ENCODE peak calls at places on chromosomes 16 and 17, in four cellular contexts. One of them, this sample, is unnamed.

GRCh38 chr16:20114356-20114755 is 40.7 kb upstream of the GPR139 start:
- DNase-seq in fibroblast of lung: no peak
- DNase-seq in ovary: no peak
- DNase-seq in body of pancreas: peak; percentile 73
- DNase-seq in this sample: peak; percentile 89

GRCh38 chr17:64077409-64077808 is 52.5 kb downstream of the ERN1 start:
- DNase-seq in body of pancreas: peak; percentile 36
- DNase-seq in fibroblast of lung: peak; percentile 48
- DNase-seq in ovary: no peak
- DNase-seq in this sample: no peak

GRCh38 chr16:21301168-21301894 is 23.2 kb upstream of the CRYM start:
- DNase-seq in fibroblast of lung: peak; percentile 57
- DNase-seq in ovary: peak; percentile 59
- DNase-seq in body of pancreas: peak; percentile 84
- DNase-seq in this sample: peak; percentile 86

GRCh38 chr17:80501739-80502577 is 25.6 kb upstream of the NPTX1 start:
- DNase-seq in body of pancreas: no peak
- DNase-seq in ovary: no peak
- DNase-seq in fibroblast of lung: no peak
- DNase-seq in this sample: peak; percentile 48

GRCh38 chr17:49917771-49918170 is 51.2 kb upstream of the DLX4 start:
- DNase-seq in fibroblast of lung: no peak
- DNase-seq in ovary: no peak
- DNase-seq in body of pancreas: no peak
- DNase-seq in this sample: no peak

GRCh38 chr17:27793168-27793905 is 7.0 kb downstream of the NOS2 start:
- DNase-seq in fibroblast of lung: no peak
- DNase-seq in body of pancreas: peak; percentile 30
- DNase-seq in ovary: peak; percentile 64
- DNase-seq in this sample: peak; percentile 66

GRCh38 chr17:36943250-36944220 is 5.2 kb upstream of the AATF start:
- DNase-seq in fibroblast of lung: peak; percentile 34
- DNase-seq in ovary: no peak
- DNase-seq in body of pancreas: no peak
- DNase-seq in this sample: no peak

GRCh38 chr17:14316131-14316854 is 15.4 kb downstream of the HS3ST3B1 start:
- DNase-seq in fibroblast of lung: peak; percentile 74
- DNase-seq in body of pancreas: no peak
- DNase-seq in ovary: no peak
- DNase-seq in this sample: no peak

GRCh38 chr17:44940321-44940720 is 7.3 kb downstream of the KIF18B start:
- DNase-seq in ovary: no peak
- DNase-seq in body of pancreas: no peak
- DNase-seq in fibroblast of lung: no peak
- DNase-seq in this sample: no peak

GRCh38 chr16:8691728-8692127 is 17.3 kb downstream of the ABAT start:
- DNase-seq in body of pancreas: no peak
- DNase-seq in fibroblast of lung: no peak
- DNase-seq in ovary: no peak
- DNase-seq in this sample: no peak

GRCh38 chr16:23337836-23338550 is 35.9 kb downstream of the SCNN1B start:
- DNase-seq in body of pancreas: no peak
- DNase-seq in ovary: no peak
- DNase-seq in fibroblast of lung: no peak
- DNase-seq in this sample: no peak

GRCh38 chr16:56593573-56594291 is 4.4 kb downstream of the MT3 start:
- DNase-seq in fibroblast of lung: no peak
- DNase-seq in ovary: no peak
- DNase-seq in body of pancreas: no peak
- DNase-seq in this sample: no peak

GRCh38 chr17:57519199-57519598 is 225.9 kb downstream of the CCDC182 start:
- DNase-seq in ovary: no peak
- DNase-seq in fibroblast of lung: peak; percentile 27
- DNase-seq in body of pancreas: no peak
- DNase-seq in this sample: peak; percentile 35

GRCh38 chr16:81695431-81695890 is 83.6 kb upstream of the PLCG2 start:
- DNase-seq in body of pancreas: no peak
- DNase-seq in ovary: no peak
- DNase-seq in fibroblast of lung: no peak
- DNase-seq in this sample: no peak

GRCh38 chr17:82013341-82013740 is 9.3 kb downstream of the CENPX start:
- DNase-seq in body of pancreas: no peak
- DNase-seq in fibroblast of lung: peak; percentile 36
- DNase-seq in ovary: no peak
- DNase-seq in this sample: no peak

GRCh38 chr17:60573139-60573975 is 26.6 kb upstream of the PPM1D start:
- DNase-seq in fibroblast of lung: no peak
- DNase-seq in body of pancreas: no peak
- DNase-seq in ovary: no peak
- DNase-seq in this sample: no peak

GRCh38 chr17:72631568-72631967 is 460.9 kb downstream of the SLC39A11 start:
- DNase-seq in body of pancreas: no peak
- DNase-seq in fibroblast of lung: no peak
- DNase-seq in ovary: no peak
- DNase-seq in this sample: peak; percentile 63

GRCh38 chr17:1720856-1721386 is 3.6 kb upstream of the WDR81 start:
- DNase-seq in ovary: peak; percentile 74
- DNase-seq in fibroblast of lung: peak; percentile 69
- DNase-seq in body of pancreas: peak; percentile 75
- DNase-seq in this sample: no peak

GRCh38 chr17:39484178-39484577 is 22.9 kb downstream of the CDK12 start:
- DNase-seq in fibroblast of lung: no peak
- DNase-seq in ovary: no peak
- DNase-seq in body of pancreas: no peak
- DNase-seq in this sample: no peak

GRCh38 chr16:70320121-70320520 is 21.1 kb downstream of the DDX19B start:
- DNase-seq in body of pancreas: no peak
- DNase-seq in fibroblast of lung: no peak
- DNase-seq in ovary: no peak
- DNase-seq in this sample: no peak

GRCh38 chr17:82998637-82999036 is 80.8 kb upstream of the METRNL start:
- DNase-seq in ovary: no peak
- DNase-seq in fibroblast of lung: no peak
- DNase-seq in body of pancreas: no peak
- DNase-seq in this sample: no peak

GRCh38 chr17:41739661-41740352 is 5.4 kb upstream of the HAP1 start:
- DNase-seq in ovary: no peak
- DNase-seq in fibroblast of lung: no peak
- DNase-seq in body of pancreas: peak; percentile 28
- DNase-seq in this sample: peak; percentile 56

GRCh38 chr17:30200086-30200485 is 35.4 kb downstream of the SLC6A4 start:
- DNase-seq in fibroblast of lung: no peak
- DNase-seq in body of pancreas: peak; percentile 14
- DNase-seq in ovary: no peak
- DNase-seq in this sample: no peak

GRCh38 chr17:80395402-80396151 is 19.4 kb upstream of the ENDOV start:
- DNase-seq in ovary: no peak
- DNase-seq in fibroblast of lung: no peak
- DNase-seq in body of pancreas: no peak
- DNase-seq in this sample: no peak

GRCh38 chr17:62968445-62968923 is 2.4 kb downstream of the TANC2 start:
- DNase-seq in ovary: no peak
- DNase-seq in fibroblast of lung: peak; percentile 95
- DNase-seq in body of pancreas: peak; percentile 52
- DNase-seq in this sample: peak; percentile 54

GRCh38 chr17:70905796-70906195 is 736.5 kb downstream of the KCNJ2 start:
- DNase-seq in body of pancreas: peak; percentile 37
- DNase-seq in fibroblast of lung: peak; percentile 100
- DNase-seq in ovary: no peak
- DNase-seq in this sample: peak; percentile 88

GRCh38 chr16:17359778-17360177 is 111.0 kb downstream of the XYLT1 start:
- DNase-seq in ovary: no peak
- DNase-seq in body of pancreas: no peak
- DNase-seq in fibroblast of lung: no peak
- DNase-seq in this sample: peak; percentile 86

GRCh38 chr16:89949121-89949742 is 677 bp downstream of the DEF8 start:
- DNase-seq in fibroblast of lung: no peak
- DNase-seq in ovary: peak; percentile 45
- DNase-seq in body of pancreas: peak; percentile 21
- DNase-seq in this sample: peak; percentile 51

GRCh38 chr16:52251495-52251894 is 295.4 kb downstream of the TOX3 start:
- DNase-seq in ovary: no peak
- DNase-seq in body of pancreas: no peak
- DNase-seq in fibroblast of lung: no peak
- DNase-seq in this sample: no peak

GRCh38 chr17:4959261-4959965 is 8.2 kb downstream of the SPAG7 start:
- DNase-seq in ovary: no peak
- DNase-seq in body of pancreas: no peak
- DNase-seq in fibroblast of lung: no peak
- DNase-seq in this sample: no peak

GRCh38 chr16:89484923-89485679 is 5.3 kb downstream of the ANKRD11 start:
- DNase-seq in ovary: no peak
- DNase-seq in body of pancreas: no peak
- DNase-seq in fibroblast of lung: no peak
- DNase-seq in this sample: no peak

GRCh38 chr17:29613856-29614255 is 8.9 kb downstream of the CORO6 start:
- DNase-seq in fibroblast of lung: no peak
- DNase-seq in ovary: no peak
- DNase-seq in body of pancreas: no peak
- DNase-seq in this sample: no peak

GRCh38 chr17:48163809-48164208 is 56.2 kb downstream of the SNX11 start:
- DNase-seq in ovary: no peak
- DNase-seq in fibroblast of lung: no peak
- DNase-seq in body of pancreas: no peak
- DNase-seq in this sample: no peak

GRCh38 chr17:48162305-48162934 is 54.9 kb downstream of the SNX11 start:
- DNase-seq in body of pancreas: peak; percentile 56
- DNase-seq in fibroblast of lung: no peak
- DNase-seq in ovary: no peak
- DNase-seq in this sample: no peak

GRCh38 chr17:48160177-48160967 is 52.8 kb downstream of the SNX11 start:
- DNase-seq in fibroblast of lung: no peak
- DNase-seq in ovary: no peak
- DNase-seq in body of pancreas: peak; percentile 76
- DNase-seq in this sample: no peak

GRCh38 chr17:48161127-48161905 is 53.8 kb downstream of the SNX11 start:
- DNase-seq in ovary: no peak
- DNase-seq in fibroblast of lung: no peak
- DNase-seq in body of pancreas: no peak
- DNase-seq in this sample: no peak

DNA sequence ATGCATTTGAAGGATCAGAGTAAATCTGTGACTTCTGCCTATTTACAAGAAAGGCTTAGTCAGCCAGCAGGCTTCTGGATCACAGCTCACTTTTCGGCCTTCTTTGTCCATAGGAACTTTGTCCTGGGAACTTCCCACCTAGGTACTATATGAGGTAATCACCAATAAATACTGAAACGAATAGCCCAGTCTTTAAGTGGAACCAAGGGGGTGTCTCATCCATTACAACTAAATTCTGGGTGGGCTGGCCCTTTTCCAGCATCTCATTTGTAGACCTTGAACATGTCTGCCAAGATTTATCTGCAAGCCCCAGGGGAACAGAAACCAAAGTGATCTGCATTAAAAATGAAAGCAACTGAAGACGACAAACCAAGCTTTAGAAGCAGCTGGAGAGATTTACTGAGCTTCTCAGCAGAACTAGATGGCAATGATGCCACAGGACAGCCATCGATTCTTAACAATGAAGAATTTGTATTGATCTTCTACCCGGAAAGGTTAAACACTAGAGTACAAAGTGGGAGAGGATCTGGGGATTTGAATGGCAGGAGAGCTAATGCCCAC is 55.5 kb downstream of the SNX11 start:
- DNase-seq in ovary: no peak
- DNase-seq in fibroblast of lung: no peak
- DNase-seq in body of pancreas: peak; percentile 60
- DNase-seq in this sample: peak; percentile 7
- H3K27me3 ChIP-seq in ovary: no peaks in the 10 kb centered on the region
- H3K27me3 ChIP-seq in fibroblast of lung: peaks cover 16% of the 10 kb centered on the region
- H3K27me3 ChIP-seq in body of pancreas: no peaks in the 10 kb centered on the region
- H3K27me3 ChIP-seq in this sample: no peaks in the 10 kb centered on the region

GRCh38 chr17:59152925-59153324 is 2.1 kb downstream of the SKA2 start:
- DNase-seq in fibroblast of lung: peak; percentile 12
- DNase-seq in body of pancreas: no peak
- DNase-seq in ovary: no peak
- DNase-seq in this sample: no peak

GRCh38 chr17:59149841-59150511 is 5.0 kb downstream of the SKA2 start:
- DNase-seq in body of pancreas: no peak
- DNase-seq in fibroblast of lung: no peak
- DNase-seq in ovary: no peak
- DNase-seq in this sample: no peak

GRCh38 chr17:59149051-59149450 is 5.9 kb downstream of the SKA2 start:
- DNase-seq in ovary: no peak
- DNase-seq in fibroblast of lung: peak; percentile 50
- DNase-seq in body of pancreas: no peak
- DNase-seq in this sample: peak; percentile 58

GRCh38 chr17:59151007-59151406 is 4.0 kb downstream of the SKA2 start:
- DNase-seq in fibroblast of lung: peak; percentile 36
- DNase-seq in ovary: no peak
- DNase-seq in body of pancreas: no peak
- DNase-seq in this sample: no peak

DNA sequence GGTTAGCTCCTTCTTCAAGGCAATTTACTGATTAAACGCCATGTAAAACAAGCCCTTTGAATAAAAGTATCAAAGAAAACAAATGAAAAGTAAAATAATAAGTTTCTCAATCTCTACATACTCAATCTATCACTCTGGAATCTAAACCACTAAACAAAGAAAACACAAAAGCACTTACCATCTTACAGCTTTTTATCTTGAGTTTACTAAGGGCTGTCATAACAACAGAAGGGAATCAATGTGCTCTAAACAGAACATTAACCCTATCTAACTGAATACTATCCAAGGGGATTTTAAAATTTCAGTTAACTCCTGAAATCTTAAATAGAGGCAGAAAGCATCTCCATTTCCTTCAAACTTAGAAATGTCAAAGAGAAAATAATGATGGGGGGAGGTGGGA is 3.4 kb downstream of the SKA2 start:
- DNase-seq in fibroblast of lung: peak; percentile 23
- DNase-seq in ovary: no peak
- DNase-seq in body of pancreas: no peak
- DNase-seq in this sample: no peak
- H3K4me3 ChIP-seq in fibroblast of lung: peak overlapping the region; percentile 85
- H3K4me3 ChIP-seq in ovary: no peak overlapping the region
- H3K4me3 ChIP-seq in body of pancreas: no peak overlapping the region
- H3K4me3 ChIP-seq in this sample: peak overlapping the region; percentile 77

GRCh38 chr16:87032554-87032953 is 284.6 kb downstream of the C16orf95 start:
- DNase-seq in ovary: no peak
- DNase-seq in fibroblast of lung: no peak
- DNase-seq in body of pancreas: no peak
- DNase-seq in this sample: no peak
- H3K27me3 ChIP-seq in ovary: no peaks in the 10 kb centered on the region
- H3K27me3 ChIP-seq in fibroblast of lung: no peaks in the 10 kb centered on the region
- H3K27me3 ChIP-seq in body of pancreas: no peaks in the 10 kb centered on the region
- H3K27me3 ChIP-seq in this sample: no peaks in the 10 kb centered on the region

DNA sequence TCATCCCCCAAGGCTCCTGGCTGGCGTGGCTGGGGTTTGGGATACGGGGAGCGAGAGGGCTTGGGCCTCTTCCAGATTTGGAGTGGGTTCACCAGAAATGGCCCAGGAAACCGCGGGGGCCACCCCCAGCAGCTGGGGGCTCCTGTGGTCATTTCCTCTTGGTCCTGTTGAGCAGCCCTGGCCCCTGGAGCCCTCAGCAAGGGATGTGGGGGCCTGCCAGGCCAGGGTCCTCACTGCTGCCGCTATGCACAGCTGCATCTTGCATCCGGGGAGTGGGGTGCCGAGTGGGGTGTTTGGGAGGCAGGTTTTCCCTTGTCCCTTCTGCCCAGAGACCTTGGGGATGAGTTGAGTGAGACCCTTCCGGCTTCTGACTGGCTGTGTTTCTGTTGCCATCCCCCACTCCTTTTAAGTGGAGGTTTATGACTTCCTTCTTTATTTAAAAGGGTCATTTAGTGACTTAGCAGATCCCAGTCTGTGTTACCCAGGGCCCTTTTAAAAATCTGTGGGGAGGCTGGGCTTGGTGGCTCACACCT is 319.8 kb downstream of the SEC14L1 start:
- DNase-seq in ovary: no peak
- DNase-seq in fibroblast of lung: no peak
- DNase-seq in body of pancreas: no peak
- DNase-seq in this sample: no peak
- H3K4me3 ChIP-seq in ovary: no peak overlapping the region
- H3K4me3 ChIP-seq in fibroblast of lung: no peak overlapping the region
- H3K4me3 ChIP-seq in body of pancreas: no peak overlapping the region
- H3K4me3 ChIP-seq in this sample: no peak overlapping the region

This sample was measured in MG63.